ENCODE peak calls at places on chromosomes 6 and 20, in four cellular contexts. J is neural progenitor cell, M is AG04450, O is GM23248. N is an unnamed sample.

GRCh38 chr6:27667651-27668441 is 194.9 kb upstream of the ZNF184 start:
- DNase-seq in J (peak; percentile 30), M (no peak), O (peak; percentile 48), N (no peak)

GRCh38 chr6:108009894-108010293 is 51.9 kb upstream of the SEC63 start:
- DNase-seq in J (no peak), M (no peak), O (no peak), N (no peak)

GRCh38 chr20:50919567-50919966 is 11.7 kb downstream of the ADNP start:
- DNase-seq in J (no peak), M (no peak), O (peak; percentile 89), N (no peak)

GRCh38 chr20:47870475-47870874 is 85.2 kb upstream of the SULF2 start:
- DNase-seq in J (no peak), M (no peak), O (no peak), N (no peak)

GRCh38 chr6:102488729-102489128 is 1095.2 kb downstream of the GRIK2 start:
- DNase-seq in J (no peak), M (no peak), O (no peak), N (no peak)

GRCh38 chr6:6315660-6316059 is 4.8 kb downstream of the F13A1 start:
- DNase-seq in J (peak; percentile 68), M (no peak), O (peak; percentile 58), N (peak; percentile 31)

GRCh38 chr6:44498436-44498835 is 110.9 kb downstream of the CDC5L start:
- DNase-seq in J (no peak), M (no peak), O (no peak), N (no peak)

GRCh38 chr6:150123645-150124044 is 19.2 kb upstream of the PPP1R14C start:
- DNase-seq in J (no peak), M (no peak), O (no peak), N (no peak)

GRCh38 chr6:165060636-165061190 is 248.7 kb downstream of the C6orf118 start:
- DNase-seq in J (no peak), M (no peak), O (peak; percentile 87), N (no peak)

GRCh38 chr6:148340586-148341297 is 1.9 kb upstream of the SASH1 start:
- DNase-seq in J (no peak), M (no peak), O (no peak), N (no peak)

GRCh38 chr20:63497946-63498935 is 642 bp downstream of the EEF1A2 start:
- DNase-seq in J (no peak), M (no peak), O (peak; percentile 79), N (peak; percentile 68)

GRCh38 chr6:43624786-43625288 is 4.2 kb downstream of the GTPBP2 start:
- DNase-seq in J (no peak), M (no peak), O (no peak), N (no peak)

GRCh38 chr6:83872386-83873118 is 13.1 kb downstream of the CYB5R4 start:
- DNase-seq in J (no peak), M (no peak), O (no peak), N (no peak)

GRCh38 chr6:28245206-28245941 is 6.7 kb downstream of the ZKSCAN4 start:
- DNase-seq in J (no peak), M (no peak), O (no peak), N (no peak)

GRCh38 chr20:45822863-45823262 is 4.2 kb downstream of the TNNC2 start:
- DNase-seq in J (no peak), M (no peak), O (peak; percentile 75), N (no peak)

GRCh38 chr6:56746767-56747504 is 104.2 kb upstream of the DST start:
- DNase-seq in J (peak; percentile 27), M (no peak), O (no peak), N (no peak)

GRCh38 chr6:17381429-17382147 is 11.8 kb upstream of the CAP2 start:
- DNase-seq in J (no peak), M (peak; percentile 71), O (peak; percentile 80), N (no peak)

GRCh38 chr6:95923518-95923917 is 92.3 kb upstream of the FUT9 start:
- DNase-seq in J (peak; percentile 40), M (no peak), O (peak; percentile 8), N (no peak)

GRCh38 chr6:170174124-170174770 is 116.6 kb downstream of the DLL1 start:
- DNase-seq in J (no peak), M (no peak), O (no peak), N (peak; percentile 14)

GRCh38 chr6:21840428-21840827 is 246.9 kb downstream of the SOX4 start:
- DNase-seq in J (no peak), M (peak; percentile 16), O (no peak), N (no peak)

GRCh38 chr6:66662721-66663120 is 955.7 kb upstream of the EYS start:
- DNase-seq in J (peak; percentile 77), M (no peak), O (no peak), N (no peak)

GRCh38 chr20:41005361-41005729 is 23.3 kb upstream of the TOP1 start:
- DNase-seq in J (no peak), M (peak; percentile 94), O (peak; percentile 94), N (peak; percentile 86)

GRCh38 chr6:163943647-163944395 is 529.3 kb downstream of the QKI start:
- DNase-seq in J (peak; percentile 98), M (no peak), O (no peak), N (peak; percentile 42)

DNA sequence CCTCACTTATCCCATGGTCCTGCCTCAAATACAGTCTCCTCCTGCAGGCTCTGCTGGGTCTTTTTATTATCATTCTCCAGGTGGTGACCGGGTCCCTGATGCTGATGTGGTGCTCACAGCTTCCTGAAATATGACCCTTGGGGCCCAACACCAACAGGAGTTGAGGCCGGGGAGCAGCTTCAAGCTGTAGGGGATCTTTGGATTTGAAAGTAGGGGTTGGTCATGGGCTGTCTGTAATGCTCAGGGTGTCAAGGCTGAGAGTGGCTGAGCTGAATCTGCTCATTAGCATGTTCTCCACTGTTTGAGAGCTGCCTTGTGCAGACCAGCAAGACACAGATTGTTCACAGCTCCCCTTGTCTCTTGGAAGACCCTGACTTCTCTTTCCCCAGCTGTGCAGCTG is 35.5 kb downstream of the HLA-F start:
- DNase-seq in J (no peak), M (no peak), O (no peak), N (no peak)
- H3K4me3 ChIP-seq in J (no peak overlapping the region), M (no peak overlapping the region), O (no peak overlapping the region), N (no peak overlapping the region)

GRCh38 chr6:37109714-37110454 is 60.1 kb upstream of the PIM1 start:
- DNase-seq in J (no peak), M (no peak), O (no peak), N (no peak)
- H3K27ac ChIP-seq in J (no peak overlapping the region), M (no peak overlapping the region), O (no peak overlapping the region), N (no peak overlapping the region)

DNA sequence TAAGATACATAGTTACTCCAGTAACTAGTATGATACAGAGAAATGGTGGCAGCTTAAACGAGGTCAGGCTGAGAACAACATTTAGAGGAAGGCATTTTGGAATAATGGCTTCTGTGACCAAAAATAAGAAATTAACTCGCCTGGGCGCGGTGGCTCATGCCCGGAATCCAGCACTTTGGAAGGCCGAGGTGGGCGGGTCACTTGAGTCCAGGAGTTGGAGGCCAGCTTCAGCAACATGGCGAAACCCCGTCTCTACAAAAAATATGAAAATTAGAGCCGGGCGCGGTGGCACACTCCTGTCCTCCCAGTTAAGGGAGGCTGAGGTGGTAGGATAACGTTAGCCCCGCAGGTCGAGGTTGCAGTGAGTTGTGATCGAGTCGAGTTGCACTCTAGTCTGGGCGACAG is 1.8 kb downstream of the IGF2R start:
- DNase-seq in J (no peak), M (no peak), O (no peak), N (no peak)
- H3K4me3 ChIP-seq in J (peak overlapping the region; percentile 94), M (peak overlapping the region; percentile 74), O (peak overlapping the region; percentile 81), N (peak overlapping the region; percentile 94)

DNA sequence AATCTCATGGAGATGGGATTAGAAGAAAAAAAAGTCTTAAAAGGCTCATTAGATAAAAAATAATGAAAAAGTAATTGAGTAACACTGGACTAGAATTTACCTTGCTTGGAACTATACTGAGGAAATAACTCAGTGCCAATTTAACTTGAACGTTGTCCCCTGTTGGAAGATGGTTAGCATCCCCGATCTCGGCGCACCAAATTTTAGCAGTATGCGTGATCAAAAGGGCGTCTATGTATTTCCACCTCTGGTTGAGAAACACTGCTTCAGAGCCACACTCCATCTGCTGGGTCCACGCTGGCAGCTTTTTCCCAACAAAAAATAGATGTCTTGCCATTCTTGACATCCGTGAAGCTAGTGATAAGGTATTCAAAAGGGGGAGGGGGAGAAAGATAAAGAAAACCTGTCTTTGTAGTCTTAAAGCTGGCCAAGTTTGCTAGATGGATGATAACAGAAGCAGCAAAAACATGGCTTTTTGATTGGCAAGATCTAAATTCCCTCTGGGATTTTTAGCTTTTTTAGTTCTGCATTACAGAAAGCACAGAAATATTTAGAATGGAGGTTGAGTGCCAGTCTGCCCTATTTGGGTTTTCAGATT is 6.4 kb downstream of the HINT3 start:
- DNase-seq in J (no peak), M (no peak), O (no peak), N (no peak)
- H3K27ac ChIP-seq in J (no peak overlapping the region), M (no peak overlapping the region), O (no peak overlapping the region), N (no peak overlapping the region)

GRCh38 chr20:36604952-36605308 is 649 bp upstream of the RAB5IF start:
- DNase-seq in J (peak; percentile 13), M (no peak), O (no peak), N (peak; percentile 19)
- H3K4me3 ChIP-seq in J (no peak overlapping the region), M (peak overlapping the region; percentile 37), O (peak overlapping the region; percentile 68), N (peak overlapping the region; percentile 84)

GRCh38 chr20:1754749-1755148 is 97.2 kb upstream of the SIRPG start:
- DNase-seq in J (no peak), M (no peak), O (no peak), N (no peak)

GRCh38 chr20:1757606-1758507 is 100.3 kb upstream of the SIRPG start:
- DNase-seq in J (peak; percentile 47), M (no peak), O (no peak), N (no peak)

GRCh38 chr20:1758765-1759164 is 101.2 kb upstream of the SIRPG start:
- DNase-seq in J (no peak), M (no peak), O (no peak), N (no peak)

GRCh38 chr20:1754306-1754705 is 96.7 kb upstream of the SIRPG start:
- DNase-seq in J (no peak), M (no peak), O (no peak), N (no peak)

DNA sequence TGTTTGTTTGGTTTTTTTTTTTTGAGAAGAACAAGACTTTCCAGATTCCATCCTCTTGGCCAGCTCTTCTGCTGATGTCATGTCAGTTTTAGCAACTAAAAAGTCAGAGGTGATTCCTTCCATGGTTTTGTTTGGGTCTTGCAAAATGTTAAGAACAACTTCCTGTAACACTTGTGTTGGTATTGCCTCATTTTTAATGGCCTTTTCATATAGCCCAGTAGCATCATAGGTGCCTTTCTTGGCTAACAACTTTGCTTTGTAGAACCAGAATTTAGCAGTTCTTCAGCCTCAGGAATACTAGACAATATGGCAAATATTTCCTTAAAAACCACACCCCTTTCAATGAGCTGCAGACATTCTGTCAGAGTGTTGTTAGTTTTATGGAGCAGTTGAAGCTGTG is 99.5 kb upstream of the SIRPG start:
- DNase-seq in J (no peak), M (no peak), O (no peak), N (no peak)
- H3K27ac ChIP-seq in J (no peak overlapping the region), M (no peak overlapping the region), O (no peak overlapping the region), N (no peak overlapping the region)

N was measured in left ventricle myocardium inferior.